ENCODE peak calls at places on chromosomes 4 and X, in ten cellular contexts. One of them, this sample, is unnamed.

GRCh38 chr4:46830971-46831454 is 78.0 kb downstream of the COX7B2 start:
- DNase-seq in IMR-90: no peak
- DNase-seq in PC-9: no peak
- DNase-seq in stomach: no peak
- DNase-seq in ascending aorta: no peak
- DNase-seq in GM12865: no peak
- DNase-seq in lower leg skin: no peak
- DNase-seq in AG09309: no peak
- DNase-seq in activated B cell treated with CpG ODN at 0.5 μM for 24 hours: no peak
- DNase-seq in pancreas: no peak
- DNase-seq in this sample: no peak

GRCh38 chr4:78971326-78971725 is 32.1 kb upstream of the PAQR3 start:
- DNase-seq in IMR-90: no peak
- DNase-seq in PC-9: no peak
- DNase-seq in stomach: no peak
- DNase-seq in ascending aorta: no peak
- DNase-seq in GM12865: no peak
- DNase-seq in lower leg skin: no peak
- DNase-seq in AG09309: no peak
- DNase-seq in activated B cell treated with CpG ODN at 0.5 μM for 24 hours: no peak
- DNase-seq in pancreas: no peak
- DNase-seq in this sample: no peak

GRCh38 chrX:108270739-108271396 is 167.4 kb downstream of the COL4A6 start:
- DNase-seq in IMR-90: peak
- DNase-seq in PC-9: no peak
- DNase-seq in stomach: no peak
- DNase-seq in ascending aorta: no peak
- DNase-seq in GM12865: peak
- DNase-seq in lower leg skin: no peak
- DNase-seq in AG09309: no peak
- DNase-seq in activated B cell treated with CpG ODN at 0.5 μM for 24 hours: no peak
- DNase-seq in pancreas: no peak
- DNase-seq in this sample: no peak

GRCh38 chr4:59195867-59196266 is 2004.3 kb upstream of the ADGRL3 start:
- DNase-seq in IMR-90: no peak
- DNase-seq in PC-9: no peak
- DNase-seq in stomach: no peak
- DNase-seq in ascending aorta: no peak
- DNase-seq in GM12865: no peak
- DNase-seq in lower leg skin: no peak
- DNase-seq in AG09309: no peak
- DNase-seq in activated B cell treated with CpG ODN at 0.5 μM for 24 hours: no peak
- DNase-seq in pancreas: no peak
- DNase-seq in this sample: no peak

GRCh38 chr4:174592985-174593335 is 70.7 kb upstream of the HPGD start:
- DNase-seq in IMR-90: peak
- DNase-seq in PC-9: no peak
- DNase-seq in stomach: no peak
- DNase-seq in ascending aorta: no peak
- DNase-seq in GM12865: no peak
- DNase-seq in lower leg skin: no peak
- DNase-seq in AG09309: peak
- DNase-seq in activated B cell treated with CpG ODN at 0.5 μM for 24 hours: no peak
- DNase-seq in pancreas: no peak
- DNase-seq in this sample: no peak

GRCh38 chr4:105965183-105965800 is 70.0 kb downstream of the NPNT start:
- DNase-seq in IMR-90: no peak
- DNase-seq in PC-9: no peak
- DNase-seq in stomach: no peak
- DNase-seq in ascending aorta: no peak
- DNase-seq in GM12865: no peak
- DNase-seq in lower leg skin: no peak
- DNase-seq in AG09309: no peak
- DNase-seq in activated B cell treated with CpG ODN at 0.5 μM for 24 hours: no peak
- DNase-seq in pancreas: no peak
- DNase-seq in this sample: no peak

GRCh38 chrX:53714580-53715335 is 28.2 kb upstream of the HUWE1 start:
- DNase-seq in IMR-90: peak
- DNase-seq in PC-9: peak
- DNase-seq in stomach: peak
- DNase-seq in ascending aorta: no peak
- DNase-seq in GM12865: peak
- DNase-seq in lower leg skin: no peak
- DNase-seq in AG09309: no peak
- DNase-seq in activated B cell treated with CpG ODN at 0.5 μM for 24 hours: peak
- DNase-seq in pancreas: peak
- DNase-seq in this sample: no peak

GRCh38 chrX:120781416-120781815 is 94.2 kb downstream of the CT47B1 start:
- DNase-seq in IMR-90: no peak
- DNase-seq in PC-9: no peak
- DNase-seq in stomach: no peak
- DNase-seq in ascending aorta: no peak
- DNase-seq in GM12865: no peak
- DNase-seq in lower leg skin: no peak
- DNase-seq in AG09309: no peak
- DNase-seq in activated B cell treated with CpG ODN at 0.5 μM for 24 hours: no peak
- DNase-seq in pancreas: no peak
- DNase-seq in this sample: no peak

GRCh38 chrX:2561461-2561860 is 60.7 kb upstream of the DHRSX start:
- DNase-seq in IMR-90: no peak
- DNase-seq in PC-9: no peak
- DNase-seq in stomach: no peak
- DNase-seq in ascending aorta: no peak
- DNase-seq in GM12865: no peak
- DNase-seq in lower leg skin: no peak
- DNase-seq in AG09309: no peak
- DNase-seq in activated B cell treated with CpG ODN at 0.5 μM for 24 hours: no peak
- DNase-seq in pancreas: no peak
- DNase-seq in this sample: no peak

GRCh38 chr4:78585633-78586032 is 34.1 kb downstream of the ANXA3 start:
- DNase-seq in IMR-90: peak
- DNase-seq in PC-9: no peak
- DNase-seq in stomach: no peak
- DNase-seq in ascending aorta: no peak
- DNase-seq in GM12865: no peak
- DNase-seq in lower leg skin: no peak
- DNase-seq in AG09309: no peak
- DNase-seq in activated B cell treated with CpG ODN at 0.5 μM for 24 hours: no peak
- DNase-seq in pancreas: no peak
- DNase-seq in this sample: no peak

GRCh38 chr4:108685036-108685686 is 34.8 kb downstream of the OSTC start:
- DNase-seq in IMR-90: no peak
- DNase-seq in PC-9: no peak
- DNase-seq in stomach: no peak
- DNase-seq in ascending aorta: no peak
- DNase-seq in GM12865: no peak
- DNase-seq in lower leg skin: no peak
- DNase-seq in AG09309: no peak
- DNase-seq in activated B cell treated with CpG ODN at 0.5 μM for 24 hours: no peak
- DNase-seq in pancreas: no peak
- DNase-seq in this sample: no peak

GRCh38 chr4:108681321-108681809 is 31.0 kb downstream of the OSTC start:
- DNase-seq in IMR-90: no peak
- DNase-seq in PC-9: no peak
- DNase-seq in stomach: no peak
- DNase-seq in ascending aorta: no peak
- DNase-seq in GM12865: no peak
- DNase-seq in lower leg skin: no peak
- DNase-seq in AG09309: no peak
- DNase-seq in activated B cell treated with CpG ODN at 0.5 μM for 24 hours: no peak
- DNase-seq in pancreas: no peak
- DNase-seq in this sample: no peak

DNA sequence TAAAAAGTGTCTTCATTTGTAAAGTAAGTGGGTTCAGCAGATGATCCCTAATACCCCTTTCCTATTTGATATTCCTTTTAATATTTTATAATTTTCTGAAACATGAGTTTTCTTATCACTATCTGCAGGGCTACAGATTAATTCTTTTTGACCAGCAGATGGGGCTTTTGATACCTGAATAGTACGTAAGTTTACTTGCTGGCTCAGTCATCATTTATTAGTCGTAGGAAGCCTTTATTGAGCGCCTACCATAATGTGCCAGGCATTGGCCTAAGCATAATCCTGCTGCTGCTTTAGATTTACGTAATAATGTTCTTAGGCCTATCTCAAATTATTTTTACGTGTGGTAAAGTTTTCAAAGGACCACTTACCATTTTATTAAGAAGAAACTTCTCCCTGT is 33.1 kb downstream of the OSTC start:
- DNase-seq in IMR-90: peak
- DNase-seq in PC-9: no peak
- DNase-seq in stomach: no peak
- DNase-seq in ascending aorta: no peak
- DNase-seq in GM12865: peak
- DNase-seq in lower leg skin: no peak
- DNase-seq in AG09309: no peak
- DNase-seq in activated B cell treated with CpG ODN at 0.5 μM for 24 hours: no peak
- DNase-seq in pancreas: no peak
- DNase-seq in this sample: no peak
- TF ChIP-seq CTCF in IMR-90: peak
- TF ChIP-seq CTCF in PC-9: peak
- TF ChIP-seq CTCF in stomach: no peak
- TF ChIP-seq CTCF in ascending aorta: no peak
- TF ChIP-seq CTCF in GM12865: peak
- TF ChIP-seq CTCF in lower leg skin: no peak
- TF ChIP-seq CTCF in AG09309: peak
- TF ChIP-seq CTCF in activated B cell treated with CpG ODN at 0.5 μM for 24 hours: no peak
- TF ChIP-seq CTCF in pancreas: no peak
- TF ChIP-seq CTCF in this sample: peak

GRCh38 chrX:70554081-70554480 is 109.4 kb downstream of the DLG3 start:
- DNase-seq in IMR-90: peak
- DNase-seq in PC-9: peak
- DNase-seq in stomach: no peak
- DNase-seq in ascending aorta: no peak
- DNase-seq in GM12865: peak
- DNase-seq in lower leg skin: no peak
- DNase-seq in AG09309: no peak
- DNase-seq in activated B cell treated with CpG ODN at 0.5 μM for 24 hours: no peak
- DNase-seq in pancreas: no peak
- DNase-seq in this sample: no peak
- TF ChIP-seq CTCF in IMR-90: peak
- TF ChIP-seq CTCF in PC-9: peak
- TF ChIP-seq CTCF in stomach: no peak
- TF ChIP-seq CTCF in ascending aorta: no peak
- TF ChIP-seq CTCF in GM12865: no peak
- TF ChIP-seq CTCF in lower leg skin: no peak
- TF ChIP-seq CTCF in AG09309: no peak
- TF ChIP-seq CTCF in activated B cell treated with CpG ODN at 0.5 μM for 24 hours: no peak
- TF ChIP-seq CTCF in pancreas: no peak
- TF ChIP-seq CTCF in this sample: no peak

GRCh38 chr4:14184767-14185166 is 557.2 kb upstream of the BOD1L1 start:
- DNase-seq in IMR-90: no peak
- DNase-seq in PC-9: no peak
- DNase-seq in stomach: no peak
- DNase-seq in ascending aorta: no peak
- DNase-seq in GM12865: no peak
- DNase-seq in lower leg skin: no peak
- DNase-seq in AG09309: no peak
- DNase-seq in activated B cell treated with CpG ODN at 0.5 μM for 24 hours: no peak
- DNase-seq in pancreas: no peak
- DNase-seq in this sample: no peak
- TF ChIP-seq CTCF in IMR-90: no peak
- TF ChIP-seq CTCF in PC-9: no peak
- TF ChIP-seq CTCF in stomach: no peak
- TF ChIP-seq CTCF in ascending aorta: no peak
- TF ChIP-seq CTCF in GM12865: no peak
- TF ChIP-seq CTCF in lower leg skin: no peak
- TF ChIP-seq CTCF in AG09309: no peak
- TF ChIP-seq CTCF in activated B cell treated with CpG ODN at 0.5 μM for 24 hours: no peak
- TF ChIP-seq CTCF in pancreas: no peak
- TF ChIP-seq CTCF in this sample: no peak

GRCh38 chr4:48259748-48260147 is 9.9 kb downstream of the TEC start:
- DNase-seq in IMR-90: no peak
- DNase-seq in PC-9: no peak
- DNase-seq in stomach: no peak
- DNase-seq in ascending aorta: no peak
- DNase-seq in GM12865: no peak
- DNase-seq in lower leg skin: no peak
- DNase-seq in AG09309: no peak
- DNase-seq in activated B cell treated with CpG ODN at 0.5 μM for 24 hours: no peak
- DNase-seq in pancreas: no peak
- DNase-seq in this sample: no peak
- TF ChIP-seq CTCF in IMR-90: no peak
- TF ChIP-seq CTCF in PC-9: no peak
- TF ChIP-seq CTCF in stomach: no peak
- TF ChIP-seq CTCF in ascending aorta: no peak
- TF ChIP-seq CTCF in GM12865: no peak
- TF ChIP-seq CTCF in lower leg skin: no peak
- TF ChIP-seq CTCF in AG09309: no peak
- TF ChIP-seq CTCF in activated B cell treated with CpG ODN at 0.5 μM for 24 hours: no peak
- TF ChIP-seq CTCF in pancreas: no peak
- TF ChIP-seq CTCF in this sample: no peak

DNA sequence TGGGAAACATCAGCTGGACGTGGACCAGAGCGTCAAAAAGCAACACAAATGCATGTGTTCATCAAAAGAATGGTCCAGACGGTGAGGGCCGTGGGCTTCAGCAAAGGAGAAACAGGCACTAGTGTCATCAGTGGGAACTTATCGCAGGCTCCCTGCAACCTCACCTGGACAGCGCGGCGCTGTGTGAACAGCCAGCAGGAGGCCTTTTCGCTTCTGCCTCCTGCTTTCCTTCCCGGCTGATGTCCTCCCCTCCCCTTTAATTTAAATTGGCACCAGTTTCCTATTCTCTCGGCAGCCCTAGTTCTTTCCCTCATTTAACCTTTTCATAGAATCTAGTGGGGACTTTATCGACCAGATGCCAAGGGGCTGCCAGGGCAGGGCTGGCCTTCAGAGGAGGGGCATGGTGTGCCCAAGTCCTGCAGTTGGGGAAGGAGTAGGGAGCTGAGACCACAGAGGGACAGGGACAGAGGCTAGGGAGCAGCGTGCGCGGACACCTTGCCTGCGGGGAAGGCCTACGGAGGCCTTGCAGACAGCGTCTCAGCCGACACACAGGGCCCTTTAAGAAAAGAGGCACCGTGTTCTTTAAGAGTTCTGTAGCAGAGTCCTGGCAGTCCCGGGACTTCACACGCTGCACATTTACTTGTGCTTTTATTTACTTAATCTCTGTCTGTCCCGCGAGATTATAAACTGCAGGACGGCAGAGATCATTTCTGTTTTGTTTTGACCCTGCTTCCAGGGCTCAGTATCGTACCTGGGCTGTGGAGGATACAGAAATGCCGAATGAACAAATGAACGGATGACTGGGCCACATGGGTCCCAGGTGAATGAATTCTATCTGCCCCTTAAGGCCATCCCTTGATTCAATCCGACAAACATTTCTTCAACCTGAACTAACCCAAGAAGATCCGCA is 8.4 kb upstream of the SORBS2 start:
- DNase-seq in IMR-90: no peak
- DNase-seq in PC-9: no peak
- DNase-seq in stomach: peak
- DNase-seq in ascending aorta: no peak
- DNase-seq in GM12865: no peak
- DNase-seq in lower leg skin: no peak
- DNase-seq in AG09309: no peak
- DNase-seq in activated B cell treated with CpG ODN at 0.5 μM for 24 hours: no peak
- DNase-seq in pancreas: peak
- DNase-seq in this sample: no peak
- TF ChIP-seq CTCF in IMR-90: no peak
- TF ChIP-seq CTCF in PC-9: no peak
- TF ChIP-seq CTCF in stomach: no peak
- TF ChIP-seq CTCF in ascending aorta: no peak
- TF ChIP-seq CTCF in GM12865: no peak
- TF ChIP-seq CTCF in lower leg skin: no peak
- TF ChIP-seq CTCF in AG09309: no peak
- TF ChIP-seq CTCF in activated B cell treated with CpG ODN at 0.5 μM for 24 hours: no peak
- TF ChIP-seq CTCF in pancreas: no peak
- TF ChIP-seq CTCF in this sample: no peak